ENCODE peak calls at places on chromosome 12, in seven cellular contexts. One of them, this sample, is unnamed. For H3K4me1, the result is how much of the 10 kb centered on the place peaks cover.

GRCh38 chr12:49055978-49056754 is 4.4 kb downstream of the KMT2D start:
- DNase-seq in body of pancreas: peak
- DNase-seq in K562: peak
- DNase-seq in transverse colon: peak
- DNase-seq in A549: peak
- DNase-seq in OCI-LY7: peak
- DNase-seq in osteoblast: peak
- DNase-seq in this sample: peak

GRCh38 chr12:102948941-102949352 is 8.5 kb upstream of the ASCL1 start:
- DNase-seq in transverse colon: peak
- DNase-seq in OCI-LY7: peak
- DNase-seq in A549: peak
- DNase-seq in osteoblast: no peak
- DNase-seq in K562: peak
- DNase-seq in body of pancreas: peak
- DNase-seq in this sample: no peak

GRCh38 chr12:65306603-65307501 is 28.4 kb downstream of the MSRB3 start:
- DNase-seq in transverse colon: peak
- DNase-seq in A549: peak
- DNase-seq in body of pancreas: peak
- DNase-seq in OCI-LY7: peak
- DNase-seq in osteoblast: no peak
- DNase-seq in K562: peak
- DNase-seq in this sample: no peak

GRCh38 chr12:53279283-53279869 is 11.3 kb downstream of the ESPL1 start:
- DNase-seq in osteoblast: no peak
- DNase-seq in transverse colon: peak
- DNase-seq in body of pancreas: no peak
- DNase-seq in A549: no peak
- DNase-seq in K562: no peak
- DNase-seq in OCI-LY7: no peak
- DNase-seq in this sample: no peak

GRCh38 chr12:67534671-67535070 is 113.9 kb upstream of the DYRK2 start:
- DNase-seq in osteoblast: peak
- DNase-seq in transverse colon: no peak
- DNase-seq in K562: no peak
- DNase-seq in A549: peak
- DNase-seq in body of pancreas: no peak
- DNase-seq in OCI-LY7: no peak
- DNase-seq in this sample: no peak

GRCh38 chr12:29566441-29566840 is 69.0 kb upstream of the OVCH1 start:
- DNase-seq in osteoblast: no peak
- DNase-seq in K562: no peak
- DNase-seq in transverse colon: no peak
- DNase-seq in OCI-LY7: no peak
- DNase-seq in A549: no peak
- DNase-seq in body of pancreas: no peak
- DNase-seq in this sample: no peak

GRCh38 chr12:1918875-1919236 is 404 bp upstream of the CACNA2D4 start:
- DNase-seq in body of pancreas: no peak
- DNase-seq in A549: no peak
- DNase-seq in osteoblast: no peak
- DNase-seq in OCI-LY7: no peak
- DNase-seq in K562: no peak
- DNase-seq in transverse colon: no peak
- DNase-seq in this sample: no peak

GRCh38 chr12:52812749-52813148 is 1.2 kb downstream of the KRT4 start:
- DNase-seq in transverse colon: no peak
- DNase-seq in A549: no peak
- DNase-seq in body of pancreas: no peak
- DNase-seq in osteoblast: no peak
- DNase-seq in OCI-LY7: no peak
- DNase-seq in K562: no peak
- DNase-seq in this sample: no peak

GRCh38 chr12:131552167-131552863 is 158.6 kb upstream of the SFSWAP start:
- DNase-seq in A549: no peak
- DNase-seq in K562: no peak
- DNase-seq in transverse colon: no peak
- DNase-seq in body of pancreas: no peak
- DNase-seq in OCI-LY7: no peak
- DNase-seq in osteoblast: no peak
- DNase-seq in this sample: no peak
- H3K4me1 ChIP-seq in A549: under half
- H3K4me1 ChIP-seq in K562: under half
- H3K4me1 ChIP-seq in transverse colon: under half
- H3K4me1 ChIP-seq in body of pancreas: under half
- H3K4me1 ChIP-seq in OCI-LY7: under half
- H3K4me1 ChIP-seq in osteoblast: under half
- H3K4me1 ChIP-seq in this sample: under half

GRCh38 chr12:108306506-108306905 is 32.6 kb downstream of the CMKLR1 start:
- DNase-seq in OCI-LY7: no peak
- DNase-seq in A549: no peak
- DNase-seq in body of pancreas: no peak
- DNase-seq in K562: no peak
- DNase-seq in transverse colon: no peak
- DNase-seq in osteoblast: no peak
- DNase-seq in this sample: no peak
- H3K27ac ChIP-seq in OCI-LY7: no peak
- H3K27ac ChIP-seq in A549: no peak
- H3K27ac ChIP-seq in body of pancreas: peak
- H3K27ac ChIP-seq in K562: no peak
- H3K27ac ChIP-seq in transverse colon: peak
- H3K27ac ChIP-seq in osteoblast: peak
- H3K27ac ChIP-seq in this sample: no peak

GRCh38 chr12:85058339-85058738 is 22.2 kb downstream of the LRRIQ1 start:
- DNase-seq in transverse colon: no peak
- DNase-seq in K562: no peak
- DNase-seq in body of pancreas: no peak
- DNase-seq in OCI-LY7: no peak
- DNase-seq in A549: no peak
- DNase-seq in osteoblast: no peak
- DNase-seq in this sample: no peak
- H3K4me1 ChIP-seq in transverse colon: under half
- H3K4me1 ChIP-seq in K562: under half
- H3K4me1 ChIP-seq in body of pancreas: under half
- H3K4me1 ChIP-seq in OCI-LY7: under half
- H3K4me1 ChIP-seq in A549: under half
- H3K4me1 ChIP-seq in osteoblast: under half
- H3K4me1 ChIP-seq in this sample: under half

GRCh38 chr12:101823891-101824290 is 6.9 kb downstream of the GNPTAB start:
- DNase-seq in K562: peak
- DNase-seq in body of pancreas: peak
- DNase-seq in osteoblast: peak
- DNase-seq in A549: peak
- DNase-seq in OCI-LY7: peak
- DNase-seq in transverse colon: peak
- DNase-seq in this sample: peak
- H3K27ac ChIP-seq in K562: peak
- H3K27ac ChIP-seq in body of pancreas: peak
- H3K27ac ChIP-seq in osteoblast: no peak
- H3K27ac ChIP-seq in A549: no peak
- H3K27ac ChIP-seq in OCI-LY7: peak
- H3K27ac ChIP-seq in transverse colon: peak
- H3K27ac ChIP-seq in this sample: no peak